ENCODE peak calls at places on chromosome 1, in eight cellular contexts. One of them, this sample, is unnamed.

GRCh38 chr1:230029244-230029643 is 37.8 kb upstream of the GALNT2 start:
- DNase-seq in mammary epithelial cell: no peak
- DNase-seq in Caco-2: no peak
- DNase-seq in activated B cell treated with CpG ODN at 0.5 μM for 24 hours: no peak
- DNase-seq in progenitor cell of endocrine pancreas: no peak
- DNase-seq in uterus: no peak
- DNase-seq in WTC11: peak
- DNase-seq in glutamatergic neuron: no peak
- DNase-seq in this sample: no peak

GRCh38 chr1:43472087-43472462 is 18.3 kb upstream of the HYI start:
- DNase-seq in mammary epithelial cell: no peak
- DNase-seq in Caco-2: no peak
- DNase-seq in activated B cell treated with CpG ODN at 0.5 μM for 24 hours: no peak
- DNase-seq in progenitor cell of endocrine pancreas: no peak
- DNase-seq in uterus: no peak
- DNase-seq in WTC11: no peak
- DNase-seq in glutamatergic neuron: no peak
- DNase-seq in this sample: no peak

GRCh38 chr1:91007827-91008226 is 14.0 kb downstream of the ZNF644 start:
- DNase-seq in mammary epithelial cell: no peak
- DNase-seq in Caco-2: no peak
- DNase-seq in activated B cell treated with CpG ODN at 0.5 μM for 24 hours: no peak
- DNase-seq in progenitor cell of endocrine pancreas: no peak
- DNase-seq in uterus: no peak
- DNase-seq in WTC11: no peak
- DNase-seq in glutamatergic neuron: no peak
- DNase-seq in this sample: no peak

GRCh38 chr1:11526071-11526895 is 47.3 kb downstream of the DISP3 start:
- DNase-seq in mammary epithelial cell: peak
- DNase-seq in Caco-2: no peak
- DNase-seq in activated B cell treated with CpG ODN at 0.5 μM for 24 hours: no peak
- DNase-seq in progenitor cell of endocrine pancreas: no peak
- DNase-seq in uterus: no peak
- DNase-seq in WTC11: peak
- DNase-seq in glutamatergic neuron: no peak
- DNase-seq in this sample: no peak

GRCh38 chr1:58874757-58875755 is 91.2 kb upstream of the JUN start:
- DNase-seq in mammary epithelial cell: peak
- DNase-seq in Caco-2: no peak
- DNase-seq in activated B cell treated with CpG ODN at 0.5 μM for 24 hours: no peak
- DNase-seq in progenitor cell of endocrine pancreas: peak
- DNase-seq in uterus: peak
- DNase-seq in WTC11: peak
- DNase-seq in glutamatergic neuron: no peak
- DNase-seq in this sample: no peak

GRCh38 chr1:107593436-107594209 is 371.4 kb downstream of the VAV3 start:
- DNase-seq in mammary epithelial cell: peak
- DNase-seq in Caco-2: no peak
- DNase-seq in activated B cell treated with CpG ODN at 0.5 μM for 24 hours: no peak
- DNase-seq in progenitor cell of endocrine pancreas: no peak
- DNase-seq in uterus: no peak
- DNase-seq in WTC11: no peak
- DNase-seq in glutamatergic neuron: no peak
- DNase-seq in this sample: no peak

GRCh38 chr1:233916706-233917105 is 12.2 kb downstream of the SLC35F3 start:
- DNase-seq in mammary epithelial cell: peak
- DNase-seq in Caco-2: no peak
- DNase-seq in activated B cell treated with CpG ODN at 0.5 μM for 24 hours: no peak
- DNase-seq in progenitor cell of endocrine pancreas: no peak
- DNase-seq in uterus: no peak
- DNase-seq in WTC11: no peak
- DNase-seq in glutamatergic neuron: no peak
- DNase-seq in this sample: no peak

GRCh38 chr1:94329276-94329675 is 88.9 kb upstream of the ABCD3 start:
- DNase-seq in mammary epithelial cell: no peak
- DNase-seq in Caco-2: no peak
- DNase-seq in activated B cell treated with CpG ODN at 0.5 μM for 24 hours: no peak
- DNase-seq in progenitor cell of endocrine pancreas: no peak
- DNase-seq in uterus: no peak
- DNase-seq in WTC11: no peak
- DNase-seq in glutamatergic neuron: no peak
- DNase-seq in this sample: no peak

GRCh38 chr1:192983349-192983980 is 75.7 kb downstream of the UCHL5 start:
- DNase-seq in mammary epithelial cell: peak
- DNase-seq in Caco-2: no peak
- DNase-seq in activated B cell treated with CpG ODN at 0.5 μM for 24 hours: no peak
- DNase-seq in progenitor cell of endocrine pancreas: no peak
- DNase-seq in uterus: no peak
- DNase-seq in WTC11: no peak
- DNase-seq in glutamatergic neuron: no peak
- DNase-seq in this sample: no peak

GRCh38 chr1:162023547-162024501 is at the start of gene OLFML2B:
- DNase-seq in mammary epithelial cell: peak
- DNase-seq in Caco-2: peak
- DNase-seq in activated B cell treated with CpG ODN at 0.5 μM for 24 hours: no peak
- DNase-seq in progenitor cell of endocrine pancreas: peak
- DNase-seq in uterus: peak
- DNase-seq in WTC11: peak
- DNase-seq in glutamatergic neuron: peak
- DNase-seq in this sample: peak

GRCh38 chr1:58839871-58840835 is 56.3 kb upstream of the JUN start:
- DNase-seq in mammary epithelial cell: peak
- DNase-seq in Caco-2: no peak
- DNase-seq in activated B cell treated with CpG ODN at 0.5 μM for 24 hours: no peak
- DNase-seq in progenitor cell of endocrine pancreas: no peak
- DNase-seq in uterus: no peak
- DNase-seq in WTC11: no peak
- DNase-seq in glutamatergic neuron: no peak
- DNase-seq in this sample: no peak

GRCh38 chr1:50426702-50427085 is 3.5 kb upstream of the DMRTA2 start:
- DNase-seq in mammary epithelial cell: no peak
- DNase-seq in Caco-2: no peak
- DNase-seq in activated B cell treated with CpG ODN at 0.5 μM for 24 hours: no peak
- DNase-seq in progenitor cell of endocrine pancreas: no peak
- DNase-seq in uterus: no peak
- DNase-seq in WTC11: peak
- DNase-seq in glutamatergic neuron: peak
- DNase-seq in this sample: peak

GRCh38 chr1:35573198-35573775 is at the start of gene TFAP2E:
- DNase-seq in mammary epithelial cell: peak
- DNase-seq in Caco-2: no peak
- DNase-seq in activated B cell treated with CpG ODN at 0.5 μM for 24 hours: no peak
- DNase-seq in progenitor cell of endocrine pancreas: no peak
- DNase-seq in uterus: no peak
- DNase-seq in WTC11: peak
- DNase-seq in glutamatergic neuron: peak
- DNase-seq in this sample: peak

GRCh38 chr1:231841616-231842344 is 215.2 kb downstream of the DISC1 start:
- DNase-seq in mammary epithelial cell: peak
- DNase-seq in Caco-2: peak
- DNase-seq in activated B cell treated with CpG ODN at 0.5 μM for 24 hours: no peak
- DNase-seq in progenitor cell of endocrine pancreas: no peak
- DNase-seq in uterus: no peak
- DNase-seq in WTC11: no peak
- DNase-seq in glutamatergic neuron: no peak
- DNase-seq in this sample: no peak

GRCh38 chr1:90127288-90127953 is 132.5 kb downstream of the ZNF326 start:
- DNase-seq in mammary epithelial cell: peak
- DNase-seq in Caco-2: no peak
- DNase-seq in activated B cell treated with CpG ODN at 0.5 μM for 24 hours: no peak
- DNase-seq in progenitor cell of endocrine pancreas: no peak
- DNase-seq in uterus: no peak
- DNase-seq in WTC11: no peak
- DNase-seq in glutamatergic neuron: no peak
- DNase-seq in this sample: no peak

GRCh38 chr1:60916926-60917325 is 165.4 kb upstream of the NFIA start:
- DNase-seq in mammary epithelial cell: no peak
- DNase-seq in Caco-2: no peak
- DNase-seq in activated B cell treated with CpG ODN at 0.5 μM for 24 hours: no peak
- DNase-seq in progenitor cell of endocrine pancreas: no peak
- DNase-seq in uterus: no peak
- DNase-seq in WTC11: no peak
- DNase-seq in glutamatergic neuron: no peak
- DNase-seq in this sample: no peak

GRCh38 chr1:114258074-114258473 is 104.4 kb upstream of the SYT6 start:
- DNase-seq in mammary epithelial cell: no peak
- DNase-seq in Caco-2: no peak
- DNase-seq in activated B cell treated with CpG ODN at 0.5 μM for 24 hours: no peak
- DNase-seq in progenitor cell of endocrine pancreas: no peak
- DNase-seq in uterus: no peak
- DNase-seq in WTC11: no peak
- DNase-seq in glutamatergic neuron: no peak
- DNase-seq in this sample: no peak

GRCh38 chr1:63461661-63462230 is 61.3 kb downstream of the ITGB3BP start:
- DNase-seq in mammary epithelial cell: no peak
- DNase-seq in Caco-2: no peak
- DNase-seq in activated B cell treated with CpG ODN at 0.5 μM for 24 hours: no peak
- DNase-seq in progenitor cell of endocrine pancreas: no peak
- DNase-seq in uterus: no peak
- DNase-seq in WTC11: no peak
- DNase-seq in glutamatergic neuron: no peak
- DNase-seq in this sample: no peak

GRCh38 chr1:63463248-63463647 is 59.8 kb downstream of the ITGB3BP start:
- DNase-seq in mammary epithelial cell: peak
- DNase-seq in Caco-2: no peak
- DNase-seq in activated B cell treated with CpG ODN at 0.5 μM for 24 hours: no peak
- DNase-seq in progenitor cell of endocrine pancreas: no peak
- DNase-seq in uterus: no peak
- DNase-seq in WTC11: no peak
- DNase-seq in glutamatergic neuron: no peak
- DNase-seq in this sample: no peak

GRCh38 chr1:63466759-63467158 is 56.3 kb downstream of the ITGB3BP start:
- DNase-seq in mammary epithelial cell: no peak
- DNase-seq in Caco-2: no peak
- DNase-seq in activated B cell treated with CpG ODN at 0.5 μM for 24 hours: no peak
- DNase-seq in progenitor cell of endocrine pancreas: no peak
- DNase-seq in uterus: no peak
- DNase-seq in WTC11: no peak
- DNase-seq in glutamatergic neuron: no peak
- DNase-seq in this sample: no peak
- TF ChIP-seq CTCF in mammary epithelial cell: no peak
- TF ChIP-seq CTCF in Caco-2: no peak
- TF ChIP-seq CTCF in activated B cell treated with CpG ODN at 0.5 μM for 24 hours: no peak
- TF ChIP-seq CTCF in progenitor cell of endocrine pancreas: no peak
- TF ChIP-seq CTCF in uterus: no peak
- TF ChIP-seq CTCF in WTC11: no peak
- TF ChIP-seq CTCF in glutamatergic neuron: no peak
- TF ChIP-seq CTCF in this sample: no peak

DNA sequence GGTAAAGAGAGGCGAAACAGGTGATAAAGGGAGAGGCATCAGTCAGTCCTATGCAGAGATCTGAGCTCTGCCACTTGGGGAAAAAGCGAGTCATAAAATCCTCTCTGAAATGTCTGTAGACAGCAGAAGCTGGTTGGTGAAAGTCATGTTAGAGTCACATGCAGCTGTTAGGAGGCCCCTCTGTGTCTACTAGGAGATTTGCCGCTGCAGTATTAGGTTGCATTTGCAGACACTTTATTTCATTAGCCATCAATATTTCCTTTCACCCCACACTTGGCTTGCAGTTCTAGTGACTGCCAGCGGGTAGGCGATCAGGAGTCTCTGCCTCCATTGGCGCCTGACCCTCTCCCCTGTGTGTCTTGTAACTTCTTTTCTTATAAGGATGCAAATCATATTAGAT is 16.2 kb downstream of the ATP1A4 start:
- DNase-seq in mammary epithelial cell: no peak
- DNase-seq in Caco-2: no peak
- DNase-seq in activated B cell treated with CpG ODN at 0.5 μM for 24 hours: no peak
- DNase-seq in progenitor cell of endocrine pancreas: no peak
- DNase-seq in uterus: no peak
- DNase-seq in WTC11: no peak
- DNase-seq in glutamatergic neuron: no peak
- DNase-seq in this sample: no peak
- TF ChIP-seq CTCF in mammary epithelial cell: no peak
- TF ChIP-seq CTCF in Caco-2: no peak
- TF ChIP-seq CTCF in activated B cell treated with CpG ODN at 0.5 μM for 24 hours: no peak
- TF ChIP-seq CTCF in progenitor cell of endocrine pancreas: peak
- TF ChIP-seq CTCF in uterus: no peak
- TF ChIP-seq CTCF in WTC11: no peak
- TF ChIP-seq CTCF in glutamatergic neuron: no peak
- TF ChIP-seq CTCF in this sample: no peak

GRCh38 chr1:174074757-174075156 is 52.6 kb upstream of the RC3H1 start:
- DNase-seq in mammary epithelial cell: no peak
- DNase-seq in Caco-2: no peak
- DNase-seq in activated B cell treated with CpG ODN at 0.5 μM for 24 hours: no peak
- DNase-seq in progenitor cell of endocrine pancreas: no peak
- DNase-seq in uterus: no peak
- DNase-seq in WTC11: no peak
- DNase-seq in glutamatergic neuron: no peak
- DNase-seq in this sample: no peak

GRCh38 chr1:174079796-174080195 is 57.6 kb upstream of the RC3H1 start:
- DNase-seq in mammary epithelial cell: no peak
- DNase-seq in Caco-2: no peak
- DNase-seq in activated B cell treated with CpG ODN at 0.5 μM for 24 hours: no peak
- DNase-seq in progenitor cell of endocrine pancreas: no peak
- DNase-seq in uterus: no peak
- DNase-seq in WTC11: no peak
- DNase-seq in glutamatergic neuron: no peak
- DNase-seq in this sample: no peak

GRCh38 chr1:174077755-174078490 is 55.8 kb upstream of the RC3H1 start:
- DNase-seq in mammary epithelial cell: no peak
- DNase-seq in Caco-2: no peak
- DNase-seq in activated B cell treated with CpG ODN at 0.5 μM for 24 hours: no peak
- DNase-seq in progenitor cell of endocrine pancreas: no peak
- DNase-seq in uterus: no peak
- DNase-seq in WTC11: no peak
- DNase-seq in glutamatergic neuron: no peak
- DNase-seq in this sample: no peak

GRCh38 chr1:174072546-174072945 is 50.4 kb upstream of the RC3H1 start:
- DNase-seq in mammary epithelial cell: no peak
- DNase-seq in Caco-2: no peak
- DNase-seq in activated B cell treated with CpG ODN at 0.5 μM for 24 hours: no peak
- DNase-seq in progenitor cell of endocrine pancreas: no peak
- DNase-seq in uterus: no peak
- DNase-seq in WTC11: no peak
- DNase-seq in glutamatergic neuron: no peak
- DNase-seq in this sample: no peak

GRCh38 chr1:174075245-174075692 is 53.1 kb upstream of the RC3H1 start:
- DNase-seq in mammary epithelial cell: no peak
- DNase-seq in Caco-2: no peak
- DNase-seq in activated B cell treated with CpG ODN at 0.5 μM for 24 hours: no peak
- DNase-seq in progenitor cell of endocrine pancreas: no peak
- DNase-seq in uterus: no peak
- DNase-seq in WTC11: no peak
- DNase-seq in glutamatergic neuron: no peak
- DNase-seq in this sample: no peak
- TF ChIP-seq CTCF in mammary epithelial cell: no peak
- TF ChIP-seq CTCF in Caco-2: no peak
- TF ChIP-seq CTCF in activated B cell treated with CpG ODN at 0.5 μM for 24 hours: no peak
- TF ChIP-seq CTCF in progenitor cell of endocrine pancreas: no peak
- TF ChIP-seq CTCF in uterus: no peak
- TF ChIP-seq CTCF in WTC11: no peak
- TF ChIP-seq CTCF in glutamatergic neuron: no peak
- TF ChIP-seq CTCF in this sample: no peak

DNA sequence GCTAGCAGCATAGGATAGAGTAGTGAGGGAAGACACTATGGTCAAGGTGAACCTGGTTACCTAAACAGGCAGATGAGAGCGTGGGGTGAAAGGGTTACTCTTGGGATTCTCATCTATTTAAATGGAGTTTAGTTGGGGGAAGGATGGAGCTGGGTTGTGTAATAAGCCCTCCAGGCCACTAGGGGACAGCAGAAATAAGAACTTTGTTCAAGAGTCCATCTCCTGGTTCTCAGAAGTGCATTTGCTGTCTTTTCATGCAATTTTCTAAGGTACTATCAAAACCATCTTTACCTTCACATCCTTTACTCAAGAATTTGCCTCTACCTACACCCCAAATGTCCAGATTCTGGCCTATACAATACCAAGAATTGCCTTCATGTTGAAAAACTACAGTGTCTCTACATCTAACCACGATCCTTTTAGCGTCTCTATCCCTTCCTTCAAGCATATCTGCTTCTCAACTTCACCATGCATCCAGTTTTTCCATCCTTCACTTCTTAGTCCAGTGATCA is 28.0 kb downstream of the SLAMF1 start:
- DNase-seq in mammary epithelial cell: no peak
- DNase-seq in Caco-2: no peak
- DNase-seq in activated B cell treated with CpG ODN at 0.5 μM for 24 hours: no peak
- DNase-seq in progenitor cell of endocrine pancreas: no peak
- DNase-seq in uterus: no peak
- DNase-seq in WTC11: no peak
- DNase-seq in glutamatergic neuron: no peak
- DNase-seq in this sample: no peak
- TF ChIP-seq CTCF in mammary epithelial cell: peak
- TF ChIP-seq CTCF in Caco-2: peak
- TF ChIP-seq CTCF in activated B cell treated with CpG ODN at 0.5 μM for 24 hours: no peak
- TF ChIP-seq CTCF in progenitor cell of endocrine pancreas: peak
- TF ChIP-seq CTCF in uterus: no peak
- TF ChIP-seq CTCF in WTC11: peak
- TF ChIP-seq CTCF in glutamatergic neuron: peak
- TF ChIP-seq CTCF in this sample: peak

This sample was measured in nephron progenitor cell.